ENCODE peak calls at places on chromosomes 12 and 14, in five cellular contexts. S is CD8-positive, alpha-beta T cell; Y is tibial nerve; O is fibroblast of lung; H is colonic mucosa. V is an unnamed sample.
A peak's percentile ranks its signal among the peaks of the same experiment; 100 is the strongest.

GRCh38 chr12:54958048-54958658 is 26.4 kb downstream of the TESPA1 start:
- DNase-seq in S (peak; percentile 39), Y (no peak), O (peak; percentile 49), H (peak; percentile 55), V (no peak)

GRCh38 chr14:56815301-56815700 is 5.0 kb upstream of the OTX2 start:
- DNase-seq in S (no peak), Y (no peak), O (no peak), H (no peak), V (no peak)

GRCh38 chr12:55724226-55724939 is 4.2 kb downstream of the RDH5 start:
- DNase-seq in S (peak; percentile 55), Y (peak; percentile 63), O (peak; percentile 60), H (peak; percentile 79), V (no peak)

GRCh38 chr12:82609234-82609914 is 77.3 kb upstream of the TMTC2 start:
- DNase-seq in S (no peak), Y (no peak), O (no peak), H (no peak), V (no peak)

GRCh38 chr12:14885718-14886201 is at the start of gene MGP:
- DNase-seq in S (no peak), Y (peak; percentile 19), O (peak; percentile 89), H (no peak), V (peak; percentile 45)

GRCh38 chr12:49482095-49483051 is 56.5 kb upstream of the KCNH3 start:
- DNase-seq in S (no peak), Y (no peak), O (peak; percentile 48), H (no peak), V (no peak)

GRCh38 chr12:108914031-108914630 is 34.2 kb downstream of the DAO start:
- DNase-seq in S (no peak), Y (peak; percentile 29), O (peak; percentile 6), H (no peak), V (no peak)

GRCh38 chr14:35810963-35811362 is 1.9 kb upstream of the RALGAPA1 start:
- DNase-seq in S (no peak), Y (no peak), O (no peak), H (no peak), V (no peak)

GRCh38 chr12:99619389-99620158 is 28.0 kb upstream of the GARIN6 start:
- DNase-seq in S (no peak), Y (no peak), O (peak; percentile 40), H (no peak), V (no peak)

GRCh38 chr12:100020370-100020769 is 35.6 kb upstream of the ANKS1B start:
- DNase-seq in S (no peak), Y (no peak), O (peak; percentile 29), H (no peak), V (no peak)

GRCh38 chr14:93954900-93955891 is 21.2 kb downstream of the ASB2 start:
- DNase-seq in S (peak; percentile 31), Y (no peak), O (no peak), H (no peak), V (no peak)

DNA sequence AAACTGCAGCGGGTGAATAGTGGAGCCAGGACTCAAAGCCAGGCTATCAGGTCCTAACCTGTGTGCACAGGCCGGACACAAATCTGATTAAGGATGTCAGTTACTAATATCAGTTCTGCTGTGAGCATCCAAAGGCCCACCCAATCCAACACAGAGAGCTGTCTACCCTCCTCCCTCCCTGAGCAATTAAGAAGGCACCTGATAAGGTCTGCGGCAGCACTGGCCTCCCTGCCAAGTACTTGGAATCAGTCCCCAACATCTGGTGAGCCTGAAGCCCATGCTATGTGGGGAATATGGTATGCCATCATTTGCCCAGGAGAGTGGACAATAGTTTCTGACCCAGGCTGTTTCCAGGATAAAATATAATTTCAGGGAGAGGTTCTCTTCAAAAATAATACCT is 3.8 kb downstream of the HEBP1 start:
- DNase-seq in S (no peak), Y (no peak), O (no peak), H (no peak), V (no peak)
- H3K4me3 ChIP-seq in S (no peak overlapping the region), Y (no peak overlapping the region), O (no peak overlapping the region), H (no peak overlapping the region), V (no peak overlapping the region)

GRCh38 chr12:26938660-26939185 is 453 bp downstream of the FGFR1OP2 start:
- DNase-seq in S (no peak), Y (peak; percentile 14), O (no peak), H (peak; percentile 45), V (no peak)

GRCh38 chr12:26937863-26938659 is at the start of the genes FGFR1OP2 and INTS13:
- DNase-seq in S (peak; percentile 91), Y (peak; percentile 99), O (peak; percentile 96), H (peak; percentile 99), V (peak; percentile 98)

GRCh38 chr12:26935636-26936378 is 2.0 kb downstream of the INTS13 start:
- DNase-seq in S (no peak), Y (no peak), O (no peak), H (no peak), V (no peak)

GRCh38 chr12:26937443-26937862 is 328 bp downstream of the INTS13 start:
- DNase-seq in S (no peak), Y (no peak), O (no peak), H (no peak), V (no peak)

DNA sequence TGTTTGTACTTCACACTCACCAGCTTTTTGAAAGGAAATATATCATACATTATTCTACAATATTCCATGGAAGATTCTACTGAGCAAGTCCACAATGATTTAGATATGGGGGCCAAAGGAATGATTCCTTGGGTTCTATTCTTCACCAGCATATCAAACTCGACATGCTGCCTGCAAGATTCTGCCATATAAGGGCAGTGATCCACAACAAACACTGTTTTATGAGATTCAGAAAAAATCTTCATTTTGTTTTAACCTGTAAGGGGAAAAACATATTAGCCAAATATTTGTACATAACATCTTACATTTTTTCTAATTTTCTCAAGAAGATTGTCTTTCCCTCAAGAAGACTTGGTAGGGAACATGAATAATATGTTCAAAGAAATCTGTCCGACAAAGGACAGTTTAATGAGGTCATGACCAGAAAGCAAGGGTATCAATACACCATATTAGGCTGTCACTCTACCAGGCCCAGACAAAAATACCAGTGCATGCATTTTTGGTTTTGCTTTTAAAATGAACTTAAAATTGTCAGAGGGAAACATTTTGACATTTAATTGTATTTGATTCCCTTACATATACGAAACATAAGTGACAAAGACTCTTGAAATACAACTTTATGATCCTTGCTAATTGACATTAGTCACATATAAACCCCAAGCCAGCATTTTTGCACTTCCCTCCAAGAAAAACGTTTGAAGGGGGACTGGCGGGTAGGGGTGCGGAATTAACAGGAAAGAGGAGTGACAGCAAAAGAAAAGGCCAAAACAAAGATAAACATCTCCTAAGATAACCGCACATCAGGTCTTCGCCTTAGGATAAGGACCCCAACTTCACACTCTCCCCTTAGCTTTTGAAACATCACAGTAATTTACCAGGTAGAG is 980 bp downstream of the INTS13 start:
- DNase-seq in S (no peak), Y (no peak), O (no peak), H (no peak), V (no peak)
- H3K4me1 ChIP-seq in S (peaks cover 34% of the 10 kb centered on the region), Y (peaks cover 31% of the 10 kb centered on the region), O (no peaks in the 10 kb centered on the region), H (no peaks in the 10 kb centered on the region), V (peaks cover 46% of the 10 kb centered on the region)

GRCh38 chr12:53427905-53428594 is 4.4 kb downstream of the AMHR2 start:
- DNase-seq in S (no peak), Y (no peak), O (peak; percentile 95), H (no peak), V (no peak)

GRCh38 chr12:53428741-53429140 is 5.1 kb downstream of the AMHR2 start:
- DNase-seq in S (no peak), Y (no peak), O (no peak), H (no peak), V (no peak)

GRCh38 chr12:53425515-53426150 is 2.0 kb downstream of the AMHR2 start:
- DNase-seq in S (no peak), Y (no peak), O (no peak), H (no peak), V (no peak)

GRCh38 chr12:53424626-53425514 is 1.2 kb downstream of the AMHR2 start:
- DNase-seq in S (no peak), Y (no peak), O (no peak), H (no peak), V (no peak)

DNA sequence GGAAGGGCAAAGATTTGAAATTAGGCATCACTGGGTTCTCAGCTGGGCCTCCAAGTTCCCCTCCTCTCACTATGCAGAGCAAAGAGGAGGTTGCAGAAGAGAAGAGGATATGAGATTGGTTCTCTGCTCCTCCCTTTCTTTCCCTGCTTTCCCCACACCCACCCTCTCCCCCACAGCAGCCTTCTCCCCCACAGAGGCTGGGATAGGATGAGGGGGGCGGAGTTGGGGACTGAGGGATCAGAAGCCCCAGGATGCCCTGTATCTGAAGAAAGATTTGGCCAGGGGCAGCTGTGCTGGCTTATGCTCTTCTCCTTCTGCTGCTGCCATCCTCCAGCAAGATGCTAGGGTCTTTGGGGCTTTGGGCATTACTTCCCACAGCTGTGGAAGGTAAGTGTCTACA is at the start of gene AMHR2:
- DNase-seq in S (no peak), Y (no peak), O (no peak), H (no peak), V (no peak)
- H3K27ac ChIP-seq in S (no peak within 1 kb of the TSS), Y (no peak within 1 kb of the TSS), O (no peak within 1 kb of the TSS), H (no peak within 1 kb of the TSS), V (no peak within 1 kb of the TSS)

DNA sequence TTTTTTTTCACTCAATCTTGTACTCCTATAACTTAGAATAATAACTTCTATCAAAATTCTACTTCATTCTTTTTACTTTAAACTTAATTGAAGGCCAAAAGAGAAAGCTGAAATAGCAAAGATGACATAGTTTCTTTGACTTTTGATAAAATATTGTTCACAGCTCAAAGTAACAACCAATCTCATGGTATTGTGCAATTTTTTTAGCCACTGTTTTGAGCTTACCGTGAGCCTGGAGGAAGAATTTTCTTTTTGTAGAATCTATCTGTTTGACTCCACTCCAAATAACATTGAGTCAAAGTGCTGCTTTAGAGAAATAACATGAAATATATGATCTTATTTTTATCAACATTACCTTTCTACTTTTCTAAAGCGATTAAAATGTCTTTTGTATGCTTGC is 903.9 kb upstream of the FOXG1 start:
- DNase-seq in S (no peak), Y (no peak), O (no peak), H (no peak), V (no peak)
- H3K4me3 ChIP-seq in S (no peak overlapping the region), Y (no peak overlapping the region), O (no peak overlapping the region), H (no peak overlapping the region), V (no peak overlapping the region)

GRCh38 chr12:64099430-64099829 is 122.7 kb downstream of the KICS2 start:
- DNase-seq in S (no peak), Y (no peak), O (peak; percentile 99), H (no peak), V (no peak)
- H3K4me1 ChIP-seq in S (no peaks in the 10 kb centered on the region), Y (no peaks in the 10 kb centered on the region), O (peaks cover 18% of the 10 kb centered on the region), H (no peaks in the 10 kb centered on the region), V (no peaks in the 10 kb centered on the region)